ENCODE peak calls at places on chromosomes 6 and 20, in eight cellular contexts. One of them, this sample, is unnamed.
A peak's percentile ranks its signal among the peaks of the same experiment; 100 is the strongest.

GRCh38 chr20:50595988-50596693 is 86.0 kb downstream of the PTPN1 start:
- DNase-seq in uterus: no peak
- DNase-seq in upper lobe of right lung: no peak
- DNase-seq in heart left ventricle: peak; percentile 38
- DNase-seq in A549: no peak
- DNase-seq in hepatocyte: peak; percentile 50
- DNase-seq in CD8-positive, alpha-beta T cell: no peak
- DNase-seq in AG04450: no peak
- DNase-seq in this sample: no peak

GRCh38 chr6:76490456-76490855 is 418.0 kb upstream of the IMPG1 start:
- DNase-seq in uterus: no peak
- DNase-seq in A549: no peak
- DNase-seq in hepatocyte: no peak
- DNase-seq in upper lobe of right lung: no peak
- DNase-seq in heart left ventricle: no peak
- DNase-seq in CD8-positive, alpha-beta T cell: no peak
- DNase-seq in AG04450: no peak
- DNase-seq in this sample: no peak

GRCh38 chr6:39876826-39877225 is 57.4 kb downstream of the MOCS1 start:
- DNase-seq in AG04450: no peak
- DNase-seq in hepatocyte: no peak
- DNase-seq in heart left ventricle: no peak
- DNase-seq in uterus: no peak
- DNase-seq in upper lobe of right lung: no peak
- DNase-seq in CD8-positive, alpha-beta T cell: no peak
- DNase-seq in A549: no peak
- DNase-seq in this sample: no peak

GRCh38 chr6:41625442-41625841 is 12.8 kb upstream of the MDFI start:
- DNase-seq in heart left ventricle: no peak
- DNase-seq in AG04450: no peak
- DNase-seq in hepatocyte: no peak
- DNase-seq in CD8-positive, alpha-beta T cell: no peak
- DNase-seq in A549: no peak
- DNase-seq in upper lobe of right lung: peak; percentile 45
- DNase-seq in uterus: no peak
- DNase-seq in this sample: peak; percentile 43

GRCh38 chr6:34276881-34277762 is 28.3 kb upstream of the SMIM29 start:
- DNase-seq in heart left ventricle: no peak
- DNase-seq in A549: no peak
- DNase-seq in hepatocyte: no peak
- DNase-seq in uterus: no peak
- DNase-seq in CD8-positive, alpha-beta T cell: no peak
- DNase-seq in upper lobe of right lung: no peak
- DNase-seq in AG04450: no peak
- DNase-seq in this sample: no peak

GRCh38 chr20:24453917-24454316 is 15.5 kb upstream of the SYNDIG1 start:
- DNase-seq in hepatocyte: no peak
- DNase-seq in A549: no peak
- DNase-seq in uterus: no peak
- DNase-seq in heart left ventricle: no peak
- DNase-seq in AG04450: no peak
- DNase-seq in CD8-positive, alpha-beta T cell: no peak
- DNase-seq in upper lobe of right lung: no peak
- DNase-seq in this sample: no peak

GRCh38 chr6:80489911-80490635 is 383.6 kb downstream of the BCKDHB start:
- DNase-seq in CD8-positive, alpha-beta T cell: no peak
- DNase-seq in heart left ventricle: no peak
- DNase-seq in upper lobe of right lung: no peak
- DNase-seq in uterus: no peak
- DNase-seq in AG04450: no peak
- DNase-seq in hepatocyte: no peak
- DNase-seq in A549: no peak
- DNase-seq in this sample: no peak

GRCh38 chr6:142899101-142899760 is 45.7 kb downstream of the HIVEP2 start:
- DNase-seq in hepatocyte: no peak
- DNase-seq in A549: no peak
- DNase-seq in CD8-positive, alpha-beta T cell: no peak
- DNase-seq in uterus: no peak
- DNase-seq in heart left ventricle: no peak
- DNase-seq in upper lobe of right lung: no peak
- DNase-seq in AG04450: no peak
- DNase-seq in this sample: no peak

GRCh38 chr6:167733740-167734661 is 92.7 kb upstream of the AFDN start:
- DNase-seq in A549: no peak
- DNase-seq in heart left ventricle: peak; percentile 56
- DNase-seq in uterus: no peak
- DNase-seq in hepatocyte: peak; percentile 50
- DNase-seq in CD8-positive, alpha-beta T cell: no peak
- DNase-seq in AG04450: no peak
- DNase-seq in upper lobe of right lung: no peak
- DNase-seq in this sample: no peak

GRCh38 chr6:80003841-80004198 is 629 bp upstream of the TTK start:
- DNase-seq in hepatocyte: no peak
- DNase-seq in CD8-positive, alpha-beta T cell: no peak
- DNase-seq in heart left ventricle: no peak
- DNase-seq in uterus: no peak
- DNase-seq in A549: no peak
- DNase-seq in AG04450: no peak
- DNase-seq in upper lobe of right lung: peak; percentile 63
- DNase-seq in this sample: no peak

DNA sequence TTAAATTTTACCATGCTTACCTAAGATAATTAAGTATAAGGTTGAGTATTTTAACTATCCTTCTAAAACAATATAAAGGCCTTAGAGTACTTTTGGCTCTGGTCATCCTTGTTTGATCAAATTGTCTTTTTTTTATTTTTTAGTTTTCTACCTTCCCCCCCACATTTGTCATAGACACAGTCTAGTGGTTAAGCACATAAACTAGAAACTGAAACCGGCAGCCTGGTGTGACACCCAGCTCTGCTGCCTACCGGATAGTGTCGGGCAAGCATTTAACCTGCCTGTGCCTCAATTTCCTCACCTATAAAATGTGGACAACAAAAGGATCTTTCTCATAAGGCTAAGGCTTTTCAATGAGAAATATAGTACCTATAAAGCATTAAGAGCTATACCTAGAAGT is 21.6 kb upstream of the TULP4 start:
- DNase-seq in upper lobe of right lung: no peak
- DNase-seq in hepatocyte: no peak
- DNase-seq in CD8-positive, alpha-beta T cell: peak; percentile 69
- DNase-seq in AG04450: no peak
- DNase-seq in uterus: no peak
- DNase-seq in A549: no peak
- DNase-seq in heart left ventricle: no peak
- DNase-seq in this sample: no peak
- H3K9me3 ChIP-seq in upper lobe of right lung: no peaks in the 10 kb centered on the region
- H3K9me3 ChIP-seq in hepatocyte: no peaks in the 10 kb centered on the region
- H3K9me3 ChIP-seq in CD8-positive, alpha-beta T cell: no peaks in the 10 kb centered on the region
- H3K9me3 ChIP-seq in AG04450: peaks cover 1% of the 10 kb centered on the region
- H3K9me3 ChIP-seq in uterus: no peaks in the 10 kb centered on the region
- H3K9me3 ChIP-seq in A549: no peaks in the 10 kb centered on the region
- H3K9me3 ChIP-seq in heart left ventricle: no peaks in the 10 kb centered on the region
- H3K9me3 ChIP-seq in this sample: no peaks in the 10 kb centered on the region

GRCh38 chr20:6562111-6562510 is 205.4 kb upstream of the BMP2 start:
- DNase-seq in CD8-positive, alpha-beta T cell: no peak
- DNase-seq in hepatocyte: peak; percentile 21
- DNase-seq in AG04450: no peak
- DNase-seq in upper lobe of right lung: no peak
- DNase-seq in uterus: no peak
- DNase-seq in heart left ventricle: no peak
- DNase-seq in A549: no peak
- DNase-seq in this sample: no peak

GRCh38 chr20:6560978-6561377 is 206.5 kb upstream of the BMP2 start:
- DNase-seq in uterus: no peak
- DNase-seq in CD8-positive, alpha-beta T cell: no peak
- DNase-seq in hepatocyte: no peak
- DNase-seq in heart left ventricle: no peak
- DNase-seq in upper lobe of right lung: no peak
- DNase-seq in A549: no peak
- DNase-seq in AG04450: no peak
- DNase-seq in this sample: no peak

DNA sequence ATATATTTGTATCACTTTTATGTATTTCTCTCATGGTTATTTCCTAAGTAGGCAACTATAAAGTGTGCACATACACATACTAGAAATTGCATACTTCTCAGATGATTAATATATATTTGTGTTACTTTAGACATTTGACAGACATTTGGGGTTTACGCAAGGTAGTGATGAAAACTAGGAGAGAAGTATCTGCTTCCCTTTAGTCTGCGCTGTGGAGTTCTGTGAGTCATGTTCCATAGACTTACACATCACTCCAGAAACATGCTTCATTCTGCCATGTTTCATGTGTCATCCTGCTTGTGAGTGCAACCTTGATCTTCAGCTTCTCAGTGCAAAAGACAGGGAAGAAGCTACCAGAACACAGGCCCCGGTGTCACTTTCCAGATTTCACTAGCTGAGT is 200.7 kb upstream of the BMP2 start:
- DNase-seq in uterus: no peak
- DNase-seq in upper lobe of right lung: no peak
- DNase-seq in AG04450: peak; percentile 78
- DNase-seq in heart left ventricle: no peak
- DNase-seq in CD8-positive, alpha-beta T cell: no peak
- DNase-seq in A549: no peak
- DNase-seq in hepatocyte: peak; percentile 38
- DNase-seq in this sample: no peak
- TF ChIP-seq CTCF in uterus: no peak
- TF ChIP-seq CTCF in upper lobe of right lung: no peak
- TF ChIP-seq CTCF in AG04450: no peak
- TF ChIP-seq CTCF in heart left ventricle: no peak
- TF ChIP-seq CTCF in CD8-positive, alpha-beta T cell: no peak
- TF ChIP-seq CTCF in A549: no peak
- TF ChIP-seq CTCF in hepatocyte: no peak
- TF ChIP-seq CTCF in this sample: no peak

GRCh38 chr6:89375427-89375868 is 22.9 kb upstream of the UBE2J1 start:
- DNase-seq in CD8-positive, alpha-beta T cell: peak; percentile 75
- DNase-seq in uterus: no peak
- DNase-seq in hepatocyte: peak; percentile 84
- DNase-seq in heart left ventricle: peak; percentile 65
- DNase-seq in AG04450: no peak
- DNase-seq in upper lobe of right lung: peak; percentile 86
- DNase-seq in A549: no peak
- DNase-seq in this sample: peak; percentile 21
- H3K9me3 ChIP-seq in CD8-positive, alpha-beta T cell: no peaks in the 10 kb centered on the region
- H3K9me3 ChIP-seq in uterus: no peaks in the 10 kb centered on the region
- H3K9me3 ChIP-seq in hepatocyte: no peaks in the 10 kb centered on the region
- H3K9me3 ChIP-seq in heart left ventricle: no peaks in the 10 kb centered on the region
- H3K9me3 ChIP-seq in AG04450: no peaks in the 10 kb centered on the region
- H3K9me3 ChIP-seq in upper lobe of right lung: no peaks in the 10 kb centered on the region
- H3K9me3 ChIP-seq in A549: no peaks in the 10 kb centered on the region
- H3K9me3 ChIP-seq in this sample: no peaks in the 10 kb centered on the region

DNA sequence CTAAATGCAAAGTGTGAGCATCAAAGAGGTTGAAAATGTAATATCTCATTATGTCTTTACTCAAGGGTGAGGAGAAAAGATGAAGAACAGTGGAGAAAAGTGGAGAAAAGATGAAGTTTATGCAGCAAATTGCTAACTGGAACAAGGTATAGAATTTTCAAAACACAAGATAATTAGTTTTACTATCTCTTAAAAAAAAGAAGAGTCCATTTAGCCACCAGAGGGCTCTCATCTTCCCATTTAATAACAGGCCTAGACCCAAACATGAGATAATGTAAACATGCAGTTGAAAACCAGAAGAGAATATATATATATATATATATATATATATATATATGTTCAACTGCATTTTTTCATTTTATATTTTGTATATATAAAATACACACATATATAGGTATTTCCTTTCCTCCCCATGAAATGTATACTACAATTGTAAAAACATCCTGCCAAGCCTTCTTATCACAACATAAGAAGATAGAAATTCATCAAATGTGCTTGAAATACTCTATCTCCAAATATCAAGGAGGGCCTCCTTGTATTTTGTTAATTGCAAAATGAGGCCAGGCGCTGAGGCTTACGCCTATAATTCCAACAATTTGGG is 78.4 kb downstream of the ADTRP start:
- DNase-seq in AG04450: no peak
- DNase-seq in uterus: no peak
- DNase-seq in upper lobe of right lung: no peak
- DNase-seq in heart left ventricle: no peak
- DNase-seq in CD8-positive, alpha-beta T cell: no peak
- DNase-seq in hepatocyte: peak; percentile 74
- DNase-seq in A549: peak; percentile 26
- DNase-seq in this sample: no peak
- TF ChIP-seq CTCF in AG04450: peak; percentile 61
- TF ChIP-seq CTCF in uterus: peak; percentile 35
- TF ChIP-seq CTCF in upper lobe of right lung: peak; percentile 51
- TF ChIP-seq CTCF in heart left ventricle: peak; percentile 61
- TF ChIP-seq CTCF in CD8-positive, alpha-beta T cell: peak; percentile 49
- TF ChIP-seq CTCF in hepatocyte: peak; percentile 63
- TF ChIP-seq CTCF in A549: peak; percentile 57
- TF ChIP-seq CTCF in this sample: peak; percentile 33

GRCh38 chr6:132412656-132413500 is 11.6 kb upstream of the MOXD1 start:
- DNase-seq in AG04450: no peak
- DNase-seq in A549: no peak
- DNase-seq in uterus: no peak
- DNase-seq in heart left ventricle: no peak
- DNase-seq in upper lobe of right lung: no peak
- DNase-seq in CD8-positive, alpha-beta T cell: no peak
- DNase-seq in hepatocyte: no peak
- DNase-seq in this sample: no peak
- H3K9me3 ChIP-seq in AG04450: peaks cover 5% of the 10 kb centered on the region
- H3K9me3 ChIP-seq in A549: no peaks in the 10 kb centered on the region
- H3K9me3 ChIP-seq in uterus: no peaks in the 10 kb centered on the region
- H3K9me3 ChIP-seq in heart left ventricle: no peaks in the 10 kb centered on the region
- H3K9me3 ChIP-seq in upper lobe of right lung: no peaks in the 10 kb centered on the region
- H3K9me3 ChIP-seq in CD8-positive, alpha-beta T cell: no peaks in the 10 kb centered on the region
- H3K9me3 ChIP-seq in hepatocyte: no peaks in the 10 kb centered on the region
- H3K9me3 ChIP-seq in this sample: peaks cover 10% of the 10 kb centered on the region

GRCh38 chr6:95923518-95923917 is 92.3 kb upstream of the FUT9 start:
- DNase-seq in uterus: no peak
- DNase-seq in upper lobe of right lung: no peak
- DNase-seq in heart left ventricle: no peak
- DNase-seq in AG04450: no peak
- DNase-seq in A549: no peak
- DNase-seq in CD8-positive, alpha-beta T cell: no peak
- DNase-seq in hepatocyte: peak; percentile 7
- DNase-seq in this sample: no peak
- TF ChIP-seq CTCF in uterus: no peak
- TF ChIP-seq CTCF in upper lobe of right lung: peak; percentile 33
- TF ChIP-seq CTCF in heart left ventricle: peak; percentile 20
- TF ChIP-seq CTCF in AG04450: no peak
- TF ChIP-seq CTCF in A549: no peak
- TF ChIP-seq CTCF in CD8-positive, alpha-beta T cell: no peak
- TF ChIP-seq CTCF in hepatocyte: no peak
- TF ChIP-seq CTCF in this sample: peak; percentile 31

This sample was measured in heart right ventricle.